ENCODE peak calls at places on chromosomes 1 and 21, in four cellular contexts. C is K562, Y is HCT116, J is GM12878. X is an unnamed sample.
A peak's percentile ranks its signal among the peaks of the same experiment; 100 is the strongest.

GRCh38 chr21:39675595-39675994 is 62.9 kb downstream of the B3GALT5 start:
- DNase-seq in C (no peak), Y (no peak), J (no peak), X (no peak)

GRCh38 chr1:90370696-90371095 is 346.4 kb downstream of the BARHL2 start:
- DNase-seq in C (no peak), Y (no peak), J (no peak), X (no peak)

GRCh38 chr1:145922266-145922665 is 3.7 kb upstream of the PEX11B start:
- DNase-seq in C (no peak), Y (no peak), J (no peak), X (no peak)

GRCh38 chr1:184228558-184228957 is 158.3 kb upstream of the C1orf21 start:
- DNase-seq in C (no peak), Y (no peak), J (no peak), X (no peak)

GRCh38 chr1:49298304-49298703 is 521.6 kb upstream of the BEND5 start:
- DNase-seq in C (no peak), Y (no peak), J (no peak), X (no peak)

GRCh38 chr1:161195171-161195570 is 3.7 kb downstream of the ADAMTS4 start:
- DNase-seq in C (no peak), Y (no peak), J (no peak), X (no peak)

GRCh38 chr1:115911298-115911697 is 65.0 kb upstream of the SLC22A15 start:
- DNase-seq in C (no peak), Y (no peak), J (no peak), X (no peak)

GRCh38 chr1:172902861-172903381 is 147.8 kb downstream of the TNFSF18 start:
- DNase-seq in C (no peak), Y (no peak), J (no peak), X (no peak)

GRCh38 chr21:37724201-37724600 is 192.1 kb downstream of the KCNJ6 start:
- DNase-seq in C (no peak), Y (no peak), J (no peak), X (no peak)

GRCh38 chr1:155858805-155859233 is 548 bp upstream of the SYT11 start:
- DNase-seq in C (peak; percentile 20), Y (no peak), J (no peak), X (no peak)

GRCh38 chr1:25711555-25712298 is 88.3 kb upstream of the SELENON start:
- DNase-seq in C (peak; percentile 30), Y (no peak), J (no peak), X (no peak)

GRCh38 chr1:47201179-47201578 is 11.3 kb upstream of the PDZK1IP1 start:
- DNase-seq in C (no peak), Y (no peak), J (no peak), X (no peak)

GRCh38 chr1:109901508-109902145 is 9.0 kb upstream of the CSF1 start:
- DNase-seq in C (peak; percentile 95), Y (no peak), J (no peak), X (no peak)

GRCh38 chr1:7712731-7713323 is 58.3 kb upstream of the VAMP3 start:
- DNase-seq in C (no peak), Y (no peak), J (no peak), X (no peak)

GRCh38 chr1:184661801-184662200 is 92.9 kb downstream of the EDEM3 start:
- DNase-seq in C (no peak), Y (no peak), J (no peak), X (no peak)

GRCh38 chr1:208203127-208203847 is 40.9 kb downstream of the PLXNA2 start:
- DNase-seq in C (no peak), Y (no peak), J (no peak), X (no peak)

GRCh38 chr1:184724843-184725242 is 29.8 kb downstream of the EDEM3 start:
- DNase-seq in C (no peak), Y (no peak), J (no peak), X (no peak)

GRCh38 chr21:45792682-45793383 is 149.3 kb downstream of the PCBP3 start:
- DNase-seq in C (no peak), Y (no peak), J (no peak), X (no peak)
- TF ChIP-seq EGR1 in C (no peak), Y (no peak), J (no peak), X (no peak)

GRCh38 chr1:29490204-29490934 is 254.0 kb downstream of the PTPRU start:
- DNase-seq in C (no peak), Y (no peak), J (no peak), X (no peak)
- TF ChIP-seq EGR1 in C (no peak), Y (no peak), J (no peak), X (no peak)

DNA sequence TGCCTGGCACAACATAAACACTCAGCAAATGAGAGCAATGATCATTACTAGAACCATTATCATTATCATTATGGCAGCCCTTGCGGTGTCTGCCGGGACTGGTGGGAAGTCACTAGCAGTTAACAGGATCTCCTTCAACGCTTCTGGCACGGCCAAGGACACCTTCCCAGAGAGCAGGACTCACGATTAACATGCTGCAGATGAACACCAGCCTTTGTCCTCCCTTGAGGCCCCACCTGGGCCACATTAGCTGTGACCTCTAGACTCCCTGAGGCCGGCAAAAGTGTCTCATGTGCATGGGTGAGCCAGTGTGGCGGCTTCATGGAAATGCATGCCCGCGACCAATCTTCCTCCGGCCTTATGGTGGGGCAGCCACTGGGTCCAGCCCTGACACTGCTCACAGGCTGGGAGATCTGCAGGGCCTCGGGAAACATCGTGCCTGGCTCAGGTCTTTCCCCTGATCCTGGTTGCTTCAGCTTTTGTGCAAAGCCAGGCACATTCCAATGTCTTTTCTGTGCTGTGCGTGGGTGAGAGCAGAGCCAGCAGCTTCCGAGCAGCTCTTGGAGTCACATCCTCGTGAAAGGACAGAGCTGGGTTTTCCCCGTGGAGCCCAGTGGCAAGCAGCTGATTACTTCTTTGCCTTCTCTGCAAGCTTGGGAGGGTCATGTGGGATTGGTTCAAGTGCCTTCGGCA is 107.3 kb downstream of the HMGB4 start:
- DNase-seq in C (no peak), Y (no peak), J (no peak), X (no peak)
- TF ChIP-seq EGR1 in C (no peak), Y (no peak), J (no peak), X (no peak)

GRCh38 chr1:179120736-179121135 is 38.9 kb downstream of the TOR3A start:
- DNase-seq in C (no peak), Y (no peak), J (no peak), X (no peak)

GRCh38 chr1:179126338-179127060 is 44.6 kb downstream of the TOR3A start:
- DNase-seq in C (no peak), Y (no peak), J (no peak), X (no peak)

GRCh38 chr1:179124866-179125265 is 43.0 kb downstream of the TOR3A start:
- DNase-seq in C (no peak), Y (no peak), J (no peak), X (no peak)

GRCh38 chr1:179119466-179119865 is 37.6 kb downstream of the TOR3A start:
- DNase-seq in C (no peak), Y (no peak), J (no peak), X (no peak)

DNA sequence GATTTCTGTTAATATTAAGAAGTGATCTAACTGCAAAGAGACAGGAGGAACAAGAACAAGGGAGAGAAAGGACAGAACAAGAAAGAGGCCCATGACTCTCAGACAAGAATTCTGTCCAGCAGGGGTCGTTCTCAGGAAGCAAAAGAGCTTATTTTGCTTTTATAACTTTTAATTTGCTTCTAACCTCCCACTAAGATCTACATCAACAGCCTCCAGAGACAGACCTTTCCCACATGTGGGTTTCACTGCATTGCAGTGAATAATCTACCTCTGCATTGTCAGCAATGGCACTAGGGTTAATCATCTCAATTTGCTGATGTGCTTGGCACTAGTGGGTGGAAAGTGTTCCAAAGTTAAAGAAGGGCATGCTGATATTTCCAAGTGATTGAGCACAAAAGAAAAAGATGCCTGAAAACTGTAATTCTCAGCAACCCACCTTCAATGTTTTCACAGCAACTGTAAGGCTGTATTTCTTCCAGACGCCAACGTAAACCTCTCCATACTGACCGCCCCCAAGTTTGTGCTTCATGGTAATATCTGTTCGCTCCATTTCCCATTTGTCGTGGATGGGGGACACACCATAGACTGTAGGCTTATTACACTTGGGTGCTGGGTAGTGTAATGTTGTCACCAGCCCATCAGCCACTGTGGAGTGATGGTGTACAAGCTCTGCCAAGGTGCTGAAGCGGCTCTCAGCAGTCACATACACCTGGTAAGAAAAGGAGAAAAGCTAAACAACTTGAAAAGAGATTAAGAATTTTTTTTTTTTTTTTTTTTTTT is 39.5 kb downstream of the TOR3A start:
- DNase-seq in C (peak; percentile 58), Y (peak; percentile 28), J (no peak), X (peak; percentile 55)
- TF ChIP-seq EGR1 in C (no peak), Y (no peak), J (no peak), X (no peak)

GRCh38 chr1:39435597-39435996 is 55.8 kb upstream of the BMP8A start:
- DNase-seq in C (no peak), Y (no peak), J (no peak), X (no peak)

GRCh38 chr1:39434797-39435395 is 56.5 kb upstream of the BMP8A start:
- DNase-seq in C (no peak), Y (no peak), J (no peak), X (no peak)

GRCh38 chr1:39427912-39428311 is 63.5 kb upstream of the BMP8A start:
- DNase-seq in C (no peak), Y (no peak), J (no peak), X (no peak)

GRCh38 chr1:39427369-39427768 is 64.1 kb upstream of the BMP8A start:
- DNase-seq in C (no peak), Y (no peak), J (no peak), X (no peak)

GRCh38 chr1:39431927-39432326 is 59.5 kb upstream of the BMP8A start:
- DNase-seq in C (no peak), Y (no peak), J (no peak), X (no peak)
- TF ChIP-seq EGR1 in C (no peak), Y (no peak), J (no peak), X (no peak)